ENCODE peak calls at places on chromosomes 2 and 18, in ten cellular contexts. Z, T, K, X, A, O, W, S, V and B are unnamed samples.

GRCh38 chr18:73891572-73892421 is 255.8 kb downstream of the FBXO15 start:
- DNase-seq in Z (no peak), T (no peak), K (peak; percentile 54), X (peak; percentile 89), A (no peak), O (no peak), W (no peak), S (no peak), V (no peak), B (no peak)

GRCh38 chr2:19362094-19362649 is 3.7 kb upstream of the OSR1 start:
- DNase-seq in Z (no peak), T (no peak), K (no peak), X (no peak), A (no peak), O (no peak), W (no peak), S (no peak), V (no peak), B (no peak)

GRCh38 chr18:76336241-76336640 is 158.8 kb downstream of the ZNF516 start:
- DNase-seq in Z (no peak), T (no peak), K (no peak), X (no peak), A (no peak), O (no peak), W (no peak), S (no peak), V (no peak), B (no peak)

GRCh38 chr2:25787020-25787419 is 91.3 kb downstream of the ASXL2 start:
- DNase-seq in Z (no peak), T (no peak), K (no peak), X (peak; percentile 4), A (no peak), O (no peak), W (no peak), S (no peak), V (no peak), B (no peak)

GRCh38 chr2:224945134-224945533 is 97.1 kb downstream of the DOCK10 start:
- DNase-seq in Z (no peak), T (no peak), K (no peak), X (no peak), A (no peak), O (no peak), W (no peak), S (no peak), V (no peak), B (no peak)

GRCh38 chr2:70709746-70710145 is 58.3 kb downstream of the ADD2 start:
- DNase-seq in Z (no peak), T (no peak), K (no peak), X (no peak), A (no peak), O (no peak), W (no peak), S (no peak), V (no peak), B (no peak)

GRCh38 chr2:73176205-73176880 is 26.0 kb upstream of the NOTO start:
- DNase-seq in Z (peak; percentile 23), T (peak; percentile 36), K (no peak), X (peak; percentile 49), A (no peak), O (peak; percentile 74), W (no peak), S (no peak), V (no peak), B (no peak)

GRCh38 chr2:71609958-71610357 is 156.6 kb downstream of the DYSF start:
- DNase-seq in Z (no peak), T (no peak), K (no peak), X (no peak), A (no peak), O (no peak), W (no peak), S (no peak), V (peak; percentile 7), B (no peak)

GRCh38 chr2:128792476-128793054 is 473.9 kb upstream of the HS6ST1 start:
- DNase-seq in Z (no peak), T (no peak), K (no peak), X (no peak), A (no peak), O (no peak), W (no peak), S (no peak), V (no peak), B (no peak)

GRCh38 chr2:136423516-136423996 is 305.6 kb upstream of the CXCR4 start:
- DNase-seq in Z (peak; percentile 63), T (peak; percentile 78), K (peak; percentile 72), X (peak; percentile 93), A (peak; percentile 65), O (peak; percentile 87), W (no peak), S (peak; percentile 49), V (peak; percentile 77), B (peak; percentile 81)

GRCh38 chr18:55401275-55401620 is 186.7 kb downstream of the TCF4 start:
- DNase-seq in Z (no peak), T (no peak), K (no peak), X (no peak), A (no peak), O (no peak), W (no peak), S (no peak), V (no peak), B (no peak)

GRCh38 chr2:188512456-188512855 is 220.8 kb downstream of the GULP1 start:
- DNase-seq in Z (no peak), T (no peak), K (no peak), X (peak; percentile 54), A (no peak), O (no peak), W (no peak), S (no peak), V (no peak), B (no peak)

DNA sequence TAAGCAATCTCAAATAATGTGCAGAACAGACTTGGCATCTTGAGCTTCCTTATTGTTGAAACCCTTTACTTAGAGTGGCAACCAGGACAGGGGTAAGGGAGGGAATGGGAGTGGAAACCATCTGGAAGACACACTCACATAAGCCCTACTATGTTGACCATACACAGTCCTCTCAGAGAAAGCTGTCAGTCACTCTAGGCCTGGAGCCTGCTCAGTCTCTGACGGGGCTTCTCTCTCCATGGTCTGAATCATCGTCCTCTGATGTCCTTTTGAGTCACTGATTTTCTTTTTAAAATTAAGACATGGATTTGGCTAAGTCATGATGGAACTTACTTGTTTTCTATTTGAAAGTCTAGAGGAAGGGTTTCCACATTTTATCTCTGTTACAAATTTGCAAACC is 74.0 kb downstream of the MYO1B start:
- DNase-seq in Z (no peak), T (no peak), K (no peak), X (no peak), A (no peak), O (no peak), W (no peak), S (no peak), V (no peak), B (no peak)
- H3K27ac ChIP-seq in Z (peak overlapping the region; percentile 56), T (no peak overlapping the region), K (no peak overlapping the region), X (no peak overlapping the region), A (no peak overlapping the region), O (no peak overlapping the region), W (no peak overlapping the region), S (peak overlapping the region; percentile 5), V (peak overlapping the region; percentile 10), B (peak overlapping the region; percentile 15)

GRCh38 chr2:24022975-24023575 is 13.2 kb downstream of the MFSD2B start:
- DNase-seq in Z (no peak), T (no peak), K (no peak), X (no peak), A (no peak), O (no peak), W (no peak), S (no peak), V (no peak), B (no peak)
- H3K36me3 ChIP-seq in Z (peaks cover 31% of the 10 kb centered on the region), T (no peaks in the 10 kb centered on the region), K (peaks cover 3% of the 10 kb centered on the region), X (no peaks in the 10 kb centered on the region), A (peaks cover 4% of the 10 kb centered on the region), O (peaks cover 2% of the 10 kb centered on the region), W (peaks cover 8% of the 10 kb centered on the region), S (peaks cover 27% of the 10 kb centered on the region), V (peaks cover 19% of the 10 kb centered on the region), B (peaks cover 21% of the 10 kb centered on the region)

GRCh38 chr2:207256476-207257207 is 90.9 kb upstream of the KLF7 start:
- DNase-seq in Z (no peak), T (no peak), K (no peak), X (no peak), A (no peak), O (no peak), W (no peak), S (no peak), V (no peak), B (no peak)
- H3K4me1 ChIP-seq in Z (peaks cover 45% of the 10 kb centered on the region), T (no peaks in the 10 kb centered on the region), K (peaks cover 2% of the 10 kb centered on the region), X (peaks cover 17% of the 10 kb centered on the region), A (no peaks in the 10 kb centered on the region), O (peaks cover 19% of the 10 kb centered on the region), W (no peaks in the 10 kb centered on the region), S (peaks cover 48% of the 10 kb centered on the region), V (peaks cover 54% of the 10 kb centered on the region), B (peaks cover 48% of the 10 kb centered on the region)

GRCh38 chr18:23424616-23425015 is 28.5 kb upstream of the RIOK3 start:
- DNase-seq in Z (no peak), T (no peak), K (no peak), X (no peak), A (no peak), O (no peak), W (no peak), S (no peak), V (no peak), B (no peak)

GRCh38 chr18:23421277-23421676 is 31.8 kb upstream of the RIOK3 start:
- DNase-seq in Z (no peak), T (no peak), K (no peak), X (no peak), A (no peak), O (no peak), W (no peak), S (no peak), V (no peak), B (no peak)

GRCh38 chr18:23428821-23429220 is 24.3 kb upstream of the RIOK3 start:
- DNase-seq in Z (no peak), T (no peak), K (no peak), X (no peak), A (no peak), O (no peak), W (no peak), S (no peak), V (no peak), B (no peak)

DNA sequence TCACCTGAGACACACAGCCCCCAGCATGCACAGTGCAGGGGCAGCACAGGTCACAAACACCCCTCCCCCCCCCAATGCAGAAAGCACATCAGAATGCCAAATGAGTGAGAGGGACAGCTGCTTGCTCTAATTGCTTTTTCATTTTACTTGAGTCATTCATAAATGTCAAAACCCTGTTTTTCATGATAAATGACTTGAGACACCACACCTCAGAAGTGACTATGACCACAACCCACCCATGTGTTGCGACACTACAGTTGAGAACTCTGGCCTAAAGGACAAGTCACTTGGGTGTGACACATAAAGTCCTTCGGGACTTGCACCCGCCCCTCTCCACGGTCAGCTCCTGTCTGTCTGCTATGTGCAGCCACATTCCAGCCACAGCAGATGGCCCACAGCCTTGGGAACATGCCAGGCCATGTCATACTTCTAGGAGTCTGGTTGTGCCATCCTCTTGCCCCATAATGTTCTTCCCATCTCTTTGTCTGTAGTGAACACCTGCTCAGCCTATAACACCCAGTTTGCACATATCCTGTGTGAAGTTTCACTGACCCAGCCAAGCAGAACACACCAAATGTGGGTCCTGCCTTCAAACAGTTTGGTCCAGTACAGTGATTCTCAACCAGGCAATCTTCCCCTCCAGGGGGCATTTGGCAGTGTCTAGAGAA is 30.2 kb upstream of the RIOK3 start:
- DNase-seq in Z (peak; percentile 36), T (no peak), K (no peak), X (no peak), A (peak; percentile 67), O (peak; percentile 70), W (peak; percentile 92), S (no peak), V (peak; percentile 91), B (peak; percentile 86)
- H3K27ac ChIP-seq in Z (no peak overlapping the region), T (no peak overlapping the region), K (no peak overlapping the region), X (no peak overlapping the region), A (no peak overlapping the region), O (no peak overlapping the region), W (peak overlapping the region; percentile 62), S (no peak overlapping the region), V (peak overlapping the region; percentile 57), B (peak overlapping the region; percentile 14)

GRCh38 chr2:215420471-215420935 is 15.4 kb downstream of the FN1 start:
- DNase-seq in Z (no peak), T (no peak), K (no peak), X (no peak), A (no peak), O (no peak), W (no peak), S (no peak), V (no peak), B (no peak)
- H3K36me3 ChIP-seq in Z (peaks cover 80% of the 10 kb centered on the region), T (no peaks in the 10 kb centered on the region), K (peaks cover 15% of the 10 kb centered on the region), X (peaks cover 41% of the 10 kb centered on the region), A (peaks cover 34% of the 10 kb centered on the region), O (no peaks in the 10 kb centered on the region), W (no peaks in the 10 kb centered on the region), S (peaks cover 80% of the 10 kb centered on the region), V (peaks cover 4% of the 10 kb centered on the region), B (peaks cover 64% of the 10 kb centered on the region)